ENCODE peak calls at places on chromosome 3, in four cellular contexts. S is K562, K is GM12878, Y is SK-N-SH. T is an unnamed sample.

GRCh38 chr3:12859840-12860239 is 18.5 kb upstream of the RPL32 start:
- DNase-seq in S (no peak), K (no peak), Y (no peak), T (no peak)

GRCh38 chr3:138781012-138781470 is 53.7 kb downstream of the PIK3CB start:
- DNase-seq in S (no peak), Y (no peak), K (no peak), T (no peak)

GRCh38 chr3:47012342-47013230 is 33.1 kb downstream of the NBEAL2 start:
- DNase-seq in K (no peak), Y (no peak), S (no peak), T (no peak)

GRCh38 chr3:11727207-11727606 is 83.5 kb upstream of the VGLL4 start:
- DNase-seq in S (no peak), Y (no peak), K (no peak), T (no peak)

GRCh38 chr3:115239717-115240116 is 92.6 kb upstream of the ZBTB20 start:
- DNase-seq in S (peak; percentile 31), Y (peak; percentile 54), K (no peak), T (no peak)

GRCh38 chr3:121748638-121749275 is 784 bp downstream of the GOLGB1 start:
- DNase-seq in S (no peak), Y (no peak), K (no peak), T (no peak)

GRCh38 chr3:11508346-11509174 is 135.2 kb downstream of the VGLL4 start:
- DNase-seq in S (no peak), Y (no peak), K (no peak), T (no peak)

GRCh38 chr3:117645561-117646242 is 936.1 kb downstream of the TUSC7 start:
- DNase-seq in S (no peak), K (no peak), Y (no peak), T (no peak)

GRCh38 chr3:105119801-105120340 is 246.8 kb upstream of the ALCAM start:
- DNase-seq in Y (no peak), K (no peak), S (no peak), T (no peak)

GRCh38 chr3:194976049-194976451 is 290.4 kb downstream of the FAM43A start:
- DNase-seq in S (no peak), Y (no peak), K (no peak), T (no peak)

GRCh38 chr3:47152578-47152977 is 11.3 kb downstream of the SETD2 start:
- DNase-seq in S (no peak), Y (no peak), K (no peak), T (no peak)

GRCh38 chr3:59812188-59812587 is 762.4 kb upstream of the CFAP20DC start:
- DNase-seq in K (no peak), S (no peak), Y (no peak), T (no peak)

GRCh38 chr3:27105904-27106303 is 263.3 kb downstream of the NEK10 start:
- DNase-seq in Y (no peak), K (no peak), S (no peak), T (peak; percentile 50)
- TF ChIP-seq MAX in Y (no peak), K (no peak), S (no peak), T (no peak)

DNA sequence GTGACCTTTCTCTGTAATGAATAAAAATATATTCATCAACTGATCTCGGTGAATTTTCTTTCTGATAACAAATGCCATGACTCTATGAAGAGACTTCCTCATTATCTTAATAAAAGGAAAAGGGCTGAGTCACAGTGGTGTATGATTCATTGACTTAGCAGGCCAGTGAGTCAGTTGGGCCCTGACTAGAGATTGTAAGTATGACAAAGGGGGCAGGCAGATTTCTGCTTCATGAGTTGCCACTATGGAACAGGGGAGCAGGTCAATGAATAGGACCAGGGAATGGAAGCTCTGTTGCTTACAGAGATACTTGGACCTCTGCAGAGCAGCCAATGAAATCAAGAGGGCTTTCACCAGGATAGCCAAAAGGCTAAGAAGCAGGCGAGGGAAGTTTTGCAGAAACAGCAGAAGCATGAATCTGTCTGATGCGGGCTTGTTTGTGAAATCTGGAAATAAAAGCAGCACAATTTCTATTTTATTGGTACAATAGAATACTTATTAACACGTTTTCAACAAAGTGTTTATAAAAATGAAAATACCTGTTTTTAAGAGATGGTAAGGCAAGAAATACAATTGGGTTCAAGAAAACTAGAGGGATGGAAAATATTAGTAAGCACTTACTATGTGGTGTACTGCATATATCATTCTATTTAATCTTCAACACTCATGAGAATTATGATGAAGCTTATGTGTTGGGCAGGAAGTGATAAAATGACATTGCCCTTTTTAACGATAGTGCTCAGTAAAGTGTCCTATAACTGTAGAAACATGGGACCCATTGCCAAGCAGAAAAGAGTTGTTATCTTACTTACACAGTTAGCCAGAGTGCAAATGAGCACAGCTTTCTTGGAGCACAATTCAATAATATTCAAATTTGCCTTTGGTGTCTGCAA is 169.8 kb upstream of the MYRIP start:
- DNase-seq in Y (no peak), K (no peak), S (peak; percentile 66), T (no peak)
- TF ChIP-seq USF1 in Y (no peak), K (no peak), S (no peak), T (no peak)

DNA sequence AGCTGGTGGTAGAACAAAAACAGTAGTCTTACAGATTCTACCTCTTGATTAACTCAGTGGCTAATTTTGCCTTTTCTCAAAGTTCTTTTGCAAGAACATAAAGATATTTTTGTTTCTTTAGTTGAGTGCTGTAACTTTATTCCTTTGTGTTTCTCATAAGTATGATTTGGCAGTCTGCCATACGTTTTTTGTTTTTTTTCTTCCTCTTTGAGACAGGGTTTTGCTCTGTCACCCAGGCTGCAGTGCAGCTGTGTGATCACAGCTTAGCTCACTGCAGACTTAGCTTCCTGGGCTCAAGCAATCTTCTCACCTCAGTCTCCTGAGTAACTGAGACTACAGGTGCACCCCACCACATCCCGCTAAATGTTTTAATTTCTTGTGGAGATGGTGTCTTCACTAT is 22.4 kb downstream of the B3GNT5 start:
- DNase-seq in K (no peak), S (no peak), Y (no peak), T (no peak)
- TF ChIP-seq MAX in K (no peak), S (no peak), Y (no peak), T (no peak)

DNA sequence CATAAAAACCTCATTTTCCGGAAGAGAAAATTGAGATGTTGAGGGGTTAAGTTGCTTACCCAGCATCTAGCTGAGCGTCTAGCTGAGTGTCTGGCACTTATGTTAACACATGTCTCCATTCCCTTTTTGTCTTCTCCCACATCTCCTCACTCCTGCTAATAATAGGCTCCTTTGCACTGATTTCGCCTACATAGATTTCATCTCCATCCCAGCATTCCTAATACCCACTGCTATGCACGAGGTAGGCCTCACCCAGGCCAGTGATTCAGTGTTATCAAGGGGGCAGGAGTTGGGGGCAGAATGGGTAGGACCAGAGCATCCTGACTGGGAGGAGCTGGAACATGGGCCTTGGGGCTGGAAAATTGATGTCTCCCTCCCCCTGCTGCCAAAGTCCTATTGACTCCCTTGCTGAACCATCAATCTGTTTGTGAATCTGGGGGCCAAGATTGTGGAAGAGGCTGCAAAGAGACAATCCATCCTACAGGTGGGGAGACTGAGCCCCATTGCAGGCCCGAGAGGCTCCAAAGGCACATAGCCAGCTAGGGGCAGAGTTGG is 8.0 kb upstream of the WNT7A start:
- DNase-seq in Y (no peak), K (no peak), S (no peak), T (no peak)
- TF ChIP-seq USF1 in Y (no peak), K (no peak), S (no peak), T (no peak)

DNA sequence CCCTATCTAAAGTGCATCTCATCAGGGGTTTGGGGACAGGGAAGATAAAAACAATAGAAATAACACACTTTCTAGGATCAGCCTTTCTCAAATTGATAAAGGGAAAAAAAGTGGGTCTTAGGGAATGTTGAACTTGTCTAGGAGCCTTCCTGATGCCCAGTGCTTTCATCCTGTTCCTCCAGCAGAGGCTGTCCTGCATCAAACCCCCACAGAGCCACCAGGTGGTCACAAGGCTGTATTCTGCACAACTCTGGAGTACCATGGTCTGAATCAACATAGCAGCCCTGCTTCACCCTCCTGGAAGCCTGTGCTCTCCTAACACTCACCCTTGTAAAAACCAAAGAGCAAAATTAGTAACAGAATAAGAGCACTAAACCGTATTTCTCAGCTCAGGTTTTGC is 118.5 kb upstream of the SLC25A36 start:
- DNase-seq in Y (no peak), K (no peak), S (no peak), T (no peak)
- TF ChIP-seq MAX in Y (no peak), K (no peak), S (no peak), T (no peak)

GRCh38 chr3:18378218-18378617 is 46.9 kb downstream of the SATB1 start:
- DNase-seq in Y (no peak), K (no peak), S (no peak), T (no peak)
- TF ChIP-seq USF1 in Y (no peak), K (no peak), S (no peak), T (no peak)

GRCh38 chr3:187737401-187738088 is 7.7 kb downstream of the BCL6 start:
- DNase-seq in S (peak; percentile 40), Y (peak; percentile 41), K (no peak), T (peak; percentile 64)
- TF ChIP-seq MAX in S (no peak), Y (peak; percentile 36), K (no peak), T (no peak)

T was measured in WTC11.